ENCODE peak calls at places on chromosomes 13 and 19, in four cellular contexts. Q, K, A and N are unnamed samples.

GRCh38 chr19:7720351-7720750 is 11.6 kb downstream of the CLEC4G start:
- DNase-seq in Q (no peak), K (no peak), A (no peak), N (no peak)

GRCh38 chr13:35994131-35994966 is 136.8 kb downstream of the DCLK1 start:
- DNase-seq in Q (no peak), K (peak), A (no peak), N (no peak)

GRCh38 chr13:99542788-99543406 is 41.6 kb downstream of the TM9SF2 start:
- DNase-seq in Q (peak), K (no peak), A (peak), N (no peak)

GRCh38 chr19:6464070-6464873 is at the start of gene CRB3:
- DNase-seq in Q (peak), K (no peak), A (no peak), N (no peak)

GRCh38 chr19:43774103-43774939 is 6.5 kb downstream of the KCNN4 start:
- DNase-seq in Q (no peak), K (no peak), A (no peak), N (no peak)

GRCh38 chr13:20609145-20609544 is 42.2 kb downstream of the IFT88 start:
- DNase-seq in Q (no peak), K (peak), A (no peak), N (no peak)

GRCh38 chr19:43078311-43078710 is 4.2 kb downstream of the PSG2 start:
- DNase-seq in Q (no peak), K (peak), A (no peak), N (no peak)

GRCh38 chr13:80157261-80157942 is 183.5 kb downstream of the SPRY2 start:
- DNase-seq in Q (no peak), K (no peak), A (no peak), N (no peak)

GRCh38 chr19:53034054-53034453 is 10.5 kb upstream of the ERVV-2 start:
- DNase-seq in Q (no peak), K (no peak), A (no peak), N (no peak)

GRCh38 chr19:21084343-21084742 is 2.3 kb downstream of the ZNF714 start:
- DNase-seq in Q (no peak), K (no peak), A (no peak), N (peak)